ENCODE peak calls at places on chromosomes 3 and 15, in five cellular contexts. Y, D, W, O and L are unnamed samples.

GRCh38 chr3:178762382-178762781 is 226.1 kb downstream of the KCNMB2 start:
- DNase-seq in O (no peak), W (no peak), Y (no peak), D (no peak), L (no peak)

GRCh38 chr3:187843654-187844053 is 98.4 kb upstream of the BCL6 start:
- DNase-seq in O (no peak), D (no peak), Y (no peak), W (no peak), L (no peak)

GRCh38 chr3:70771426-70772147 is 459.1 kb upstream of the MDFIC2 start:
- DNase-seq in Y (no peak), W (no peak), D (peak; percentile 47), O (no peak), L (no peak)

GRCh38 chr3:50592568-50592967 is 19.0 kb downstream of the CISH start:
- DNase-seq in O (no peak), D (no peak), W (no peak), Y (no peak), L (no peak)

GRCh38 chr3:108472011-108472591 is 38.3 kb downstream of the MYH15 start:
- DNase-seq in Y (no peak), W (peak; percentile 17), O (no peak), D (peak; percentile 95), L (peak; percentile 77)

GRCh38 chr3:89697321-89697916 is 590.0 kb downstream of the EPHA3 start:
- DNase-seq in W (no peak), O (no peak), Y (no peak), D (peak; percentile 35), L (no peak)

GRCh38 chr3:51796859-51797258 is 17.8 kb upstream of the IQCF6 start:
- DNase-seq in O (no peak), Y (no peak), W (no peak), D (peak; percentile 17), L (no peak)

GRCh38 chr3:180085122-180085710 is 48.5 kb upstream of the PEX5L start:
- DNase-seq in O (peak; percentile 17), D (no peak), W (no peak), Y (no peak), L (no peak)

GRCh38 chr3:148930785-148931184 is 60.6 kb upstream of the GYG1 start:
- DNase-seq in W (no peak), O (no peak), Y (no peak), D (peak; percentile 67), L (no peak)

DNA sequence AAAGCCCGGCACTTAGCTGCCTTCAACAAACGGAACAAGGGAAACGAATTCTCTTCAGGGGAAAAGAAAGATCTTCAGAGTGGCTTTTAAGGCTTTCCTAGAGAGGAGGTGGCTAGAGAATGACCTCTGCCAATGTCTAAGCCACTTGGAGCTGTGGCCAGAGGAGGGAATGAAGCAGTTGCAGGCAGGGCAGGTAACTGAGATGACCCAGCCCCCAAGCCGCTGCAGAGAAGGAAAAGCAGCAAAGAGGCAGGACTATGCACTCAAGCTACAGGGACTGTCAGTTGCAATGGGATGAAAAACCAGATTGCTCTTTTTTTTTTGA is 113.5 kb downstream of the SEC22A start:
- DNase-seq in Y (no peak), O (no peak), W (no peak), D (no peak), L (no peak)
- H3K27ac ChIP-seq in Y (no peak overlapping the region), O (peak overlapping the region; percentile 72), W (no peak overlapping the region), D (no peak overlapping the region), L (no peak overlapping the region)

GRCh38 chr15:75651810-75652543 is 4.3 kb downstream of the SNX33 start:
- DNase-seq in D (no peak), O (no peak), W (no peak), Y (no peak), L (no peak)
- H3K9ac ChIP-seq in D (peak overlapping the region; percentile 1), O (no peak overlapping the region), W (peak overlapping the region; percentile 39), Y (peak overlapping the region; percentile 89), L (peak overlapping the region; percentile 67)

DNA sequence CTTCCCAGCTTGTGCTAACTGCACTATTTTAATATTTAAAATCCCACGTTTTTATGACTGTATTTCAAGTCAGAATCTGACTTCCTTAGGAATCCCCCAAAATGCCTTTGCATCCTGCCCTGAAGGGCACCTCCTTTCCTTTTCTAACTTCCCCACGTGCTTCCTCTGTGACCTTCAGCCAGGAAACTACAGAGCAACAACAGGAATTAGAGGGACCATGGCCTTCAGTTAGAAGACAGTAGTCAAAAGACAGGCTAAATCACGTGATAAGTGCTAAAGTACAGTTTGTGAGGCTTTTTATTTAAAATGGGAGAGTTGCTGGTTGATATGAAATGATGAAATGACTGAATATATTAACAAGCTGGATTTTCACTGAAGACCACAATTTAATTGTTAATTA is 11.8 kb upstream of the ABHD10 start:
- DNase-seq in D (no peak), Y (no peak), O (no peak), W (no peak), L (no peak)
- H3K27ac ChIP-seq in D (peak overlapping the region; percentile 13), Y (no peak overlapping the region), O (no peak overlapping the region), W (peak overlapping the region; percentile 50), L (peak overlapping the region; percentile 25)

GRCh38 chr3:100982710-100983109 is 10.5 kb downstream of the ABI3BP start:
- DNase-seq in O (no peak), Y (no peak), D (no peak), W (no peak), L (no peak)
- H3K9ac ChIP-seq in O (no peak overlapping the region), Y (no peak overlapping the region), D (no peak overlapping the region), W (no peak overlapping the region), L (no peak overlapping the region)

DNA sequence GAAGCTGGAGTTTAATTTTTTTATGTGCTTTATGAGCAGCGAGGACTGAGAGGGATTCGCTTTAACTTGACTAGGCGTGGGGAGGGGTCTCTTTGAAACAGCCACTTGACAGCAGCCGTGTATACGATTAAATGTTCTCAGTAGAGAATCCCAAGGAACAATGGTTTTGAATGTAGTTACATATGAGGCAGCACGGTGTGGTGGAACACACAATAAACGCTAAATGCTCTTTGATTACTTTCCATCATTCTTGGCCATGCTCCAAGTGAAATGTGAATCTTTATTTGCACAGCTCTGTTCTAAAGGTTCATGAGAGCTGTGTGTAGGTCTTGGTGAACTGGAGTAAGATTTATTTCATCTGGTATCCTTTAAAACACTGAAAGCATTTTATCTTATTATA is 251.4 kb upstream of the TGFBR2 start:
- DNase-seq in D (peak; percentile 95), W (no peak), O (no peak), Y (peak; percentile 56), L (no peak)
- H3K27ac ChIP-seq in D (peak overlapping the region; percentile 69), W (no peak overlapping the region), O (no peak overlapping the region), Y (no peak overlapping the region), L (no peak overlapping the region)